ENCODE peak calls at places on chromosome 14, in five cellular contexts. I is stimulated activated CD4-positive, alpha-beta T cell treated with anti-CD3 and anti-CD28 coated beads, Interleukin-1b, Interleukin-23, amount 100 ng/mL, for 24 hours; B is NCI-H1417; C is NCI-H345; H is iris pigment epithelial cell. W is an unnamed sample.

GRCh38 chr14:72023128-72024042 is 91.2 kb downstream of the RGS6 start:
- DNase-seq in I (no peak), B (no peak), C (no peak), H (no peak), W (no peak)

GRCh38 chr14:34931206-34931605 is 51.6 kb upstream of the SRP54 start:
- DNase-seq in I (no peak), B (no peak), C (no peak), H (peak), W (no peak)

GRCh38 chr14:92987713-92988510 is 65.0 kb downstream of the CHGA start:
- DNase-seq in I (no peak), B (peak), C (no peak), H (no peak), W (peak)

GRCh38 chr14:75981426-75981825 is 369 bp downstream of the TGFB3 start:
- DNase-seq in I (peak), B (peak), C (peak), H (peak), W (peak)

GRCh38 chr14:53458368-53458814 is 305.3 kb upstream of the DDHD1 start:
- DNase-seq in I (no peak), B (no peak), C (no peak), H (peak), W (no peak)

GRCh38 chr14:67784244-67784823 is 32.1 kb downstream of the ZFYVE26 start:
- DNase-seq in I (no peak), B (no peak), C (no peak), H (no peak), W (no peak)

GRCh38 chr14:104368751-104369100 is 210.8 kb upstream of the C14orf180 start:
- DNase-seq in I (no peak), B (peak), C (no peak), H (no peak), W (no peak)

GRCh38 chr14:95299271-95299670 is 20.4 kb downstream of the CLMN start:
- DNase-seq in I (no peak), B (peak), C (no peak), H (no peak), W (peak)

GRCh38 chr14:104632781-104633180 is 28.2 kb upstream of the TMEM179 start:
- DNase-seq in I (no peak), B (no peak), C (peak), H (no peak), W (no peak)